ENCODE peak calls at places on chromosomes 3 and 15, in nine cellular contexts. Q, M, X, G, I, C, E, V and D are unnamed samples.

GRCh38 chr15:42504631-42505030 is 9.2 kb downstream of the SNAP23 start:
- DNase-seq in Q (no peak), M (no peak), X (no peak), G (no peak), I (no peak), C (no peak), E (no peak), V (no peak), D (no peak)

GRCh38 chr3:160473978-160474377 is 24.4 kb upstream of the TRIM59 start:
- DNase-seq in Q (no peak), M (no peak), X (no peak), G (no peak), I (no peak), C (no peak), E (no peak), V (no peak), D (no peak)

GRCh38 chr3:145681132-145681531 is 479.9 kb downstream of the PLOD2 start:
- DNase-seq in Q (no peak), M (no peak), X (no peak), G (no peak), I (no peak), C (no peak), E (no peak), V (no peak), D (no peak)

GRCh38 chr3:140078343-140078742 is 143.4 kb downstream of the CLSTN2 start:
- DNase-seq in Q (no peak), M (no peak), X (no peak), G (no peak), I (no peak), C (no peak), E (no peak), V (no peak), D (no peak)

GRCh38 chr3:54120657-54121403 is 1.5 kb upstream of the CACNA2D3 start:
- DNase-seq in Q (no peak), M (peak), X (no peak), G (no peak), I (no peak), C (no peak), E (no peak), V (no peak), D (no peak)

GRCh38 chr3:170027691-170028102 is 10.1 kb upstream of the GPR160 start:
- DNase-seq in Q (no peak), M (no peak), X (no peak), G (no peak), I (no peak), C (no peak), E (no peak), V (no peak), D (no peak)

GRCh38 chr3:164113406-164114332 is 964.6 kb downstream of the SI start:
- DNase-seq in Q (no peak), M (no peak), X (no peak), G (no peak), I (no peak), C (no peak), E (no peak), V (no peak), D (no peak)

GRCh38 chr3:77256584-77257488 is 216.9 kb downstream of the ROBO2 start:
- DNase-seq in Q (no peak), M (no peak), X (no peak), G (no peak), I (no peak), C (no peak), E (no peak), V (no peak), D (no peak)

GRCh38 chr3:154898398-154898797 is 181.7 kb upstream of the MME start:
- DNase-seq in Q (no peak), M (no peak), X (no peak), G (no peak), I (no peak), C (no peak), E (no peak), V (no peak), D (no peak)

GRCh38 chr3:33008282-33008681 is 56.8 kb downstream of the CCR4 start:
- DNase-seq in Q (no peak), M (no peak), X (no peak), G (no peak), I (no peak), C (no peak), E (no peak), V (no peak), D (no peak)

GRCh38 chr15:22810735-22811338 is 24.4 kb downstream of the NIPA1 start:
- DNase-seq in Q (no peak), M (no peak), X (no peak), G (no peak), I (no peak), C (no peak), E (no peak), V (no peak), D (no peak)

DNA sequence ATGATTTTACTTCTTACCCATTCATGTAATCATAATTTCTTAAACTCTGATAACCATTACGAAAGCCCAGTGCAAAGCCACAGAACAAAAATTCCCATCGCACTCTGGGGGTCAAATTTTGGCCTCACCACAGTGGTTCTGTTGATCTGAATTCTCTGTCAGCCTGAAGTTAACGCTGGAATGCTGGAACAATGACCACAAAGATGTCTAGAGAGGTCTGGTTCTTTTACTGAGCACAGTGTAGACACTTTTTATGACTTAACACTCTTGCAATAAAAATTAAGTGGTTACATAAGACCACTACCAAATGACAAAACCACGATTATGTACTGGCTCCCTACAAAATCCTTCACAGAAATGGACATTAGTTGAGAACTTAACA is 94.7 kb downstream of the PDZRN3 start:
- DNase-seq in Q (no peak), M (no peak), X (no peak), G (no peak), I (no peak), C (no peak), E (no peak), V (no peak), D (no peak)
- TF ChIP-seq POLR2A in Q (no peak), M (no peak), X (no peak), G (no peak), I (no peak), C (no peak), E (no peak), V (no peak), D (no peak)

DNA sequence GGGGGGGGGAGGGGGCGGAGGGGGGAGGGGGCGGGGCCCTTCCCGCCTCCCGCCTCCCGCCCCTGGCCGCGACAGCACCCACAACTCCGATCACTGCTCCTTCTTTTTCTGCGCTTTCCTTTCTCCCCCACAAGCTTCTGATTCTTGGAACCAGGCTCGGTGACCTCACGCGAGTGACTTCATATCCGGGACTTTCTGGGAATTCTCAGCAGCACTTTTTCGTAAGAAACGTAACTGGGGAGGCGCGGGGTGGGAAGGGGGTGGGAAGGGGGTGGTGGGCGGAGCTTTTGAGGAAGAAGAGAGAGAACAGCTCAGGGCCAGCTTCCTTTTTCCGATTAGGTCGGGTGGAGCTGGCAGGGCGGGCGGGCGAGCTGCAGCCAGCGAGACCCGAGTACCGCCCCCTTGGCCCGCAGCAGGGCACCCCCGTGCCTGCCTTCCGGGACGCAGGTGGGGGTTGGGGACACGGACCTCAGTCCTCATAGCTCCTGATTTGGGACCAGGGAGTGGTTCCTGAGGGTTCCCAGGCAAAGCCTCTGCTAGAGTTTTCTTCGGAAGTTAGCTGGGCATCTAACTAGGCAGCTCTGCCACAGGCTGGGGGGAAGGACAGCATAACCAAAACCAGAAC is 14.6 kb downstream of the XIRP1 start:
- DNase-seq in Q (peak), M (peak), X (peak), G (peak), I (peak), C (peak), E (peak), V (peak), D (peak)
- TF ChIP-seq POLR2A in Q (no peak), M (peak), X (peak), G (peak), I (peak), C (peak), E (peak), V (peak), D (peak)

GRCh38 chr3:23945903-23946751 is 1.0 kb downstream of the NR1D2 start:
- DNase-seq in Q (peak), M (peak), X (peak), G (peak), I (peak), C (peak), E (peak), V (peak), D (peak)
- TF ChIP-seq POLR2A in Q (no peak), M (peak), X (peak), G (peak), I (peak), C (peak), E (peak), V (peak), D (peak)

GRCh38 chr15:74873756-74874424 is 725 bp upstream of the SCAMP2 start:
- DNase-seq in Q (peak), M (no peak), X (no peak), G (no peak), I (peak), C (peak), E (peak), V (peak), D (peak)

GRCh38 chr15:74870496-74871213 is 2.5 kb downstream of the SCAMP2 start:
- DNase-seq in Q (no peak), M (no peak), X (no peak), G (no peak), I (no peak), C (no peak), E (no peak), V (no peak), D (no peak)

GRCh38 chr15:74872702-74873035 is 496 bp downstream of the SCAMP2 start:
- DNase-seq in Q (no peak), M (no peak), X (no peak), G (no peak), I (no peak), C (no peak), E (no peak), V (no peak), D (no peak)

GRCh38 chr15:74869726-74870407 is 3.3 kb downstream of the SCAMP2 start:
- DNase-seq in Q (peak), M (peak), X (peak), G (no peak), I (peak), C (peak), E (peak), V (peak), D (no peak)

GRCh38 chr15:74873036-74873755 is at the start of gene SCAMP2:
- DNase-seq in Q (peak), M (peak), X (peak), G (peak), I (peak), C (peak), E (peak), V (peak), D (peak)
- TF ChIP-seq POLR2A in Q (peak), M (peak), X (peak), G (peak), I (peak), C (peak), E (peak), V (peak), D (peak)

GRCh38 chr3:57557088-57557537 is 1.0 kb downstream of the PDE12 start:
- DNase-seq in Q (peak), M (no peak), X (no peak), G (no peak), I (peak), C (peak), E (peak), V (peak), D (peak)
- TF ChIP-seq POLR2A in Q (no peak), M (no peak), X (peak), G (no peak), I (peak), C (peak), E (peak), V (no peak), D (no peak)

GRCh38 chr3:49339593-49339946 is 283 bp downstream of the USP4 start:
- DNase-seq in Q (no peak), M (peak), X (no peak), G (no peak), I (no peak), C (peak), E (no peak), V (peak), D (no peak)

GRCh38 chr3:49341996-49342395 is 2.1 kb upstream of the USP4 start:
- DNase-seq in Q (no peak), M (no peak), X (no peak), G (no peak), I (no peak), C (no peak), E (no peak), V (no peak), D (no peak)

GRCh38 chr3:49343163-49343562 is 3.3 kb upstream of the USP4 start:
- DNase-seq in Q (no peak), M (no peak), X (no peak), G (no peak), I (no peak), C (no peak), E (no peak), V (no peak), D (no peak)

DNA sequence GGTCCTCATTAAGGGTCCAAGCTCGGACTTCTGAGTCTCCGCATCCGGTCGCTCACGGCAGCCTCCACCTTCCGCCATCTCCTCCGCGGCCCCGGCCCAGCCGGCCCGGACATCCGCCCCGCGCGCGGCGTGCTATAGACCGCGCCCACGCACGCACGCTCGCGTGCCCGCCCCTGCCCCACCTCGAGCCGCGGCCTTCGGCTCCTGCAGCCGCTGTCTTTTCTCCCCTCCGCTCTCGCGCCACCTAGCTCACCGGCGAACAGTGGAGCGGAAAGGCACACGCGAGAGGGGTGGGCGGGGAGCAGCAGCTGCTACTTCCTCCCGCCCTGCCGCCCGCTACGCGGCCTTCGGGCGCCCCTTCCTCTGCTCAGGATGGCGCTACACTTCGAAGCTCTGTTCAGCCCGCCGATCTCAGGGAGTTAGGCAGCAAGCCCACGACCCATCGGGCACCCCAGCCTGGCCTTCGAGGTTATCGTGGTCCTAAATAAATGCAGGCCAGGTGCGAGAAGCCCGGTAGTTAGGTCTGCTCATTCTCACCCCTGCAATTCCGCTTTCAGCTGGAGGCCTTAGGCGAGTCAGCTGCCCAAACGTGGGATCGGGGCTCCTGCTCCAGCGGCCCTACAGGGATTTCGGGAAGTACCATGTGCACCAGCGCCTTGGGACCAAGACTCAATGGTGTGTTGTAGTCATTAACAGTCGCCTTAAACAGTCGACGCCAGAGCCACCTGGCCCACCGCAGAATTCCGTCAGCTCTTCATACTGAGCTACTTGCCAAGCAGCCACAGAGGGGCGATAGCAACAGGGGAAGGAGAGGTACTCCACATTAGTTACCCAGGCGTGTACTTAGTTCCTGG is at the start of gene USP4:
- DNase-seq in Q (peak), M (peak), X (peak), G (peak), I (peak), C (peak), E (peak), V (peak), D (peak)
- TF ChIP-seq POLR2A in Q (peak), M (no peak), X (peak), G (peak), I (peak), C (peak), E (peak), V (peak), D (peak)